ENCODE peak calls at places on chromosomes 13 and 19, in ten cellular contexts. One of them, this sample, is unnamed.

GRCh38 chr19:58518261-58519086 is 1.1 kb downstream of the ZBTB45 start:
- DNase-seq in kidney: no peak
- DNase-seq in ovary: no peak
- DNase-seq in transverse colon: peak
- DNase-seq in cardiac muscle cell: no peak
- DNase-seq in neural progenitor cell: no peak
- DNase-seq in Peyer's patch: no peak
- DNase-seq in foreskin fibroblast: peak
- DNase-seq in GM23338: no peak
- DNase-seq in lower leg skin: no peak
- DNase-seq in this sample: no peak

GRCh38 chr13:113423225-113424170 is 29.8 kb downstream of the ADPRHL1 start:
- DNase-seq in kidney: no peak
- DNase-seq in GM23338: no peak
- DNase-seq in foreskin fibroblast: no peak
- DNase-seq in Peyer's patch: no peak
- DNase-seq in lower leg skin: no peak
- DNase-seq in ovary: no peak
- DNase-seq in cardiac muscle cell: no peak
- DNase-seq in transverse colon: no peak
- DNase-seq in neural progenitor cell: no peak
- DNase-seq in this sample: no peak

GRCh38 chr19:48053856-48054255 is 10.0 kb upstream of the CABP5 start:
- DNase-seq in lower leg skin: no peak
- DNase-seq in kidney: no peak
- DNase-seq in foreskin fibroblast: peak
- DNase-seq in Peyer's patch: no peak
- DNase-seq in cardiac muscle cell: no peak
- DNase-seq in neural progenitor cell: no peak
- DNase-seq in GM23338: no peak
- DNase-seq in ovary: no peak
- DNase-seq in transverse colon: no peak
- DNase-seq in this sample: no peak

GRCh38 chr19:15977690-15978089 is 28.9 kb downstream of the OR10H4 start:
- DNase-seq in foreskin fibroblast: no peak
- DNase-seq in kidney: no peak
- DNase-seq in Peyer's patch: no peak
- DNase-seq in ovary: no peak
- DNase-seq in neural progenitor cell: no peak
- DNase-seq in cardiac muscle cell: no peak
- DNase-seq in transverse colon: no peak
- DNase-seq in GM23338: no peak
- DNase-seq in lower leg skin: no peak
- DNase-seq in this sample: peak

GRCh38 chr19:2282062-2282861 is at the start of gene PEAK3:
- DNase-seq in GM23338: peak
- DNase-seq in ovary: peak
- DNase-seq in Peyer's patch: peak
- DNase-seq in transverse colon: peak
- DNase-seq in kidney: peak
- DNase-seq in lower leg skin: peak
- DNase-seq in cardiac muscle cell: peak
- DNase-seq in neural progenitor cell: peak
- DNase-seq in foreskin fibroblast: peak
- DNase-seq in this sample: peak

GRCh38 chr13:113616991-113617749 is 32.6 kb downstream of the TFDP1 start:
- DNase-seq in transverse colon: no peak
- DNase-seq in Peyer's patch: no peak
- DNase-seq in foreskin fibroblast: peak
- DNase-seq in GM23338: peak
- DNase-seq in kidney: peak
- DNase-seq in lower leg skin: no peak
- DNase-seq in neural progenitor cell: peak
- DNase-seq in ovary: no peak
- DNase-seq in cardiac muscle cell: peak
- DNase-seq in this sample: no peak

GRCh38 chr19:10009714-10010224 is 535 bp downstream of the COL5A3 start:
- DNase-seq in transverse colon: no peak
- DNase-seq in cardiac muscle cell: no peak
- DNase-seq in ovary: no peak
- DNase-seq in kidney: no peak
- DNase-seq in foreskin fibroblast: peak
- DNase-seq in neural progenitor cell: no peak
- DNase-seq in GM23338: no peak
- DNase-seq in lower leg skin: no peak
- DNase-seq in Peyer's patch: no peak
- DNase-seq in this sample: no peak

GRCh38 chr19:44575116-44575700 is 38.2 kb upstream of the IGSF23 start:
- DNase-seq in foreskin fibroblast: no peak
- DNase-seq in ovary: no peak
- DNase-seq in GM23338: no peak
- DNase-seq in neural progenitor cell: no peak
- DNase-seq in lower leg skin: no peak
- DNase-seq in Peyer's patch: no peak
- DNase-seq in transverse colon: no peak
- DNase-seq in cardiac muscle cell: no peak
- DNase-seq in kidney: no peak
- DNase-seq in this sample: peak

GRCh38 chr19:43634516-43634876 is 5.2 kb downstream of the CADM4 start:
- DNase-seq in cardiac muscle cell: no peak
- DNase-seq in GM23338: peak
- DNase-seq in foreskin fibroblast: no peak
- DNase-seq in transverse colon: no peak
- DNase-seq in ovary: no peak
- DNase-seq in lower leg skin: no peak
- DNase-seq in Peyer's patch: no peak
- DNase-seq in neural progenitor cell: peak
- DNase-seq in kidney: no peak
- DNase-seq in this sample: no peak

GRCh38 chr13:28320884-28321574 is 173.9 kb downstream of the FLT1 start:
- DNase-seq in ovary: no peak
- DNase-seq in neural progenitor cell: no peak
- DNase-seq in lower leg skin: no peak
- DNase-seq in Peyer's patch: no peak
- DNase-seq in GM23338: no peak
- DNase-seq in foreskin fibroblast: no peak
- DNase-seq in kidney: no peak
- DNase-seq in transverse colon: no peak
- DNase-seq in cardiac muscle cell: no peak
- DNase-seq in this sample: no peak

GRCh38 chr13:113452942-113453901 is at the start of gene ADPRHL1:
- DNase-seq in GM23338: no peak
- DNase-seq in ovary: no peak
- DNase-seq in neural progenitor cell: no peak
- DNase-seq in kidney: peak
- DNase-seq in foreskin fibroblast: peak
- DNase-seq in transverse colon: no peak
- DNase-seq in lower leg skin: peak
- DNase-seq in Peyer's patch: no peak
- DNase-seq in cardiac muscle cell: peak
- DNase-seq in this sample: peak

GRCh38 chr19:53942001-53942786 is 20.5 kb upstream of the CACNG8 start:
- DNase-seq in transverse colon: no peak
- DNase-seq in foreskin fibroblast: peak
- DNase-seq in cardiac muscle cell: peak
- DNase-seq in kidney: no peak
- DNase-seq in GM23338: peak
- DNase-seq in lower leg skin: no peak
- DNase-seq in neural progenitor cell: peak
- DNase-seq in ovary: no peak
- DNase-seq in Peyer's patch: no peak
- DNase-seq in this sample: no peak
- TF ChIP-seq CTCF in transverse colon: no peak
- TF ChIP-seq CTCF in foreskin fibroblast: no peak
- TF ChIP-seq CTCF in cardiac muscle cell: no peak
- TF ChIP-seq CTCF in kidney: no peak
- TF ChIP-seq CTCF in GM23338: peak
- TF ChIP-seq CTCF in lower leg skin: no peak
- TF ChIP-seq CTCF in neural progenitor cell: peak
- TF ChIP-seq CTCF in ovary: no peak
- TF ChIP-seq CTCF in Peyer's patch: no peak
- TF ChIP-seq CTCF in this sample: no peak

DNA sequence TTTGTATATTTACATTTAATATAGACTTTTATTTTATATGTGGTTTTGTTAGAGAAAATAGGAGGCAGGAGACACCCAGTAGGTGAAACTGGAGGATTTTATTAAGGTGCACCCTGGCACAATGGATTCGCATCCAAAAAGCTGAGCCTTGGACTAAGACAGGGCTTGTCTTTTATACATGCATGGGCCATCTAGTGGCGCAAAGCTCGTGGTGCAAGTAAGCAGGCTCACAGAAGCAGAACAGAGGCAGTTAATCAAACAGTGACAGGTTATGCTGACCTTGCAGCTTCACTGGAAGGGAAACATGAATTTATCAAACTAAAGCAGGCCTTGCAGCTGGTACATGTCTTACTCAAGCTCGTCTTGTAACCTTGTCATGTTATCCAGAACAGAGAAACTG is 58.8 kb upstream of the ZNF681 start:
- DNase-seq in foreskin fibroblast: peak
- DNase-seq in transverse colon: peak
- DNase-seq in kidney: no peak
- DNase-seq in lower leg skin: no peak
- DNase-seq in Peyer's patch: peak
- DNase-seq in cardiac muscle cell: peak
- DNase-seq in GM23338: peak
- DNase-seq in neural progenitor cell: peak
- DNase-seq in ovary: no peak
- DNase-seq in this sample: no peak
- TF ChIP-seq CTCF in foreskin fibroblast: peak
- TF ChIP-seq CTCF in transverse colon: peak
- TF ChIP-seq CTCF in kidney: peak
- TF ChIP-seq CTCF in lower leg skin: no peak
- TF ChIP-seq CTCF in Peyer's patch: peak
- TF ChIP-seq CTCF in cardiac muscle cell: peak
- TF ChIP-seq CTCF in GM23338: peak
- TF ChIP-seq CTCF in neural progenitor cell: peak
- TF ChIP-seq CTCF in ovary: no peak
- TF ChIP-seq CTCF in this sample: no peak

DNA sequence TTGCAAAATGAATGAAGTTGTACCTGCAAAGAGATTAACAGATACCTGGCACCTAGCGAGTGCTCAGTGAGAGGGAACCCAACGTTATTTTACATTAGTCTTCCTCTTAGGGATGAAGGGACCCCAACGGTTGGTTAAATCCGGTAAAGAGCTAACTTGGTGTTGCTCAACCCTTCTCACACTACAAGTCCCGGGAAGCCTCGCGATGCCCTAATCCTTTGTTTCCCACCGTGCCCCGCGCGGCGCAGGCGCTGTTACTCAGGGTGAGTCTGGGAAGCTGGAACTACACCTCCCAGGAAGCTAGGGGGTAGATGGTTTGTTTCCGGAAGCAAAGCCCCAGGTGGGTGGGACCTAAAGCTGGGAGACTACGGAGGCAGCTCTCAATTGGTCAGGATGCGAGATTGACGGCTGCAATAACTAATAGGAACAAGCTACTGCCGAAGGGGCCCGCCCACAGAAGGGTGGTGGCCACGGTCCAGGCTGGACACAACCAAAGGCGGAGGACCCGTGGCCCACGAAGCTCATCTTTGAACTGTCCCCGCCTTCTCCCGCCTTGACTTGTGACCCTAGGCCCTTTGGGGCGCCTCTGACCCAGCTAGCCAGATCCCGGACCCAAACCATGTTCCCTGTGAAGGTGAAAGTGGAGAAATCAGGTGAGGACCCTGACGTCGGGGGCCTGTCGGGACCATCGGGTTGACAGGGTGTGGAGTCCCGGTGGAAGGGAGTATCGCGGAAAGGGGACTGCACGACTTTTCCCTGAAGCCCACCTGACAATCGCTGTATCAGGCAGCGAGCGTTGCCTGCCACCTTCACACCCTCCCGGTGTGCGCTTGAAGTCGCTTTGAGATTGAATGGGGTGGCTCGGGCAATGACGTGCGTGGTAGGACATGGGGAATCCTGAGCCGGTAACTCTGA is at the start of gene LIN37:
- DNase-seq in foreskin fibroblast: peak
- DNase-seq in cardiac muscle cell: peak
- DNase-seq in kidney: peak
- DNase-seq in transverse colon: peak
- DNase-seq in neural progenitor cell: peak
- DNase-seq in GM23338: peak
- DNase-seq in ovary: peak
- DNase-seq in lower leg skin: peak
- DNase-seq in Peyer's patch: peak
- DNase-seq in this sample: peak
- TF ChIP-seq CTCF in foreskin fibroblast: no peak
- TF ChIP-seq CTCF in cardiac muscle cell: no peak
- TF ChIP-seq CTCF in kidney: peak
- TF ChIP-seq CTCF in transverse colon: peak
- TF ChIP-seq CTCF in neural progenitor cell: no peak
- TF ChIP-seq CTCF in GM23338: no peak
- TF ChIP-seq CTCF in ovary: peak
- TF ChIP-seq CTCF in lower leg skin: no peak
- TF ChIP-seq CTCF in Peyer's patch: no peak
- TF ChIP-seq CTCF in this sample: no peak

GRCh38 chr19:46574533-46574932 is 26.6 kb upstream of the CALM3 start:
- DNase-seq in kidney: no peak
- DNase-seq in lower leg skin: no peak
- DNase-seq in cardiac muscle cell: no peak
- DNase-seq in ovary: no peak
- DNase-seq in foreskin fibroblast: peak
- DNase-seq in Peyer's patch: no peak
- DNase-seq in transverse colon: no peak
- DNase-seq in neural progenitor cell: peak
- DNase-seq in GM23338: no peak
- DNase-seq in this sample: no peak

GRCh38 chr19:46573679-46574522 is 27.2 kb upstream of the CALM3 start:
- DNase-seq in lower leg skin: no peak
- DNase-seq in ovary: no peak
- DNase-seq in cardiac muscle cell: no peak
- DNase-seq in transverse colon: no peak
- DNase-seq in GM23338: no peak
- DNase-seq in Peyer's patch: no peak
- DNase-seq in neural progenitor cell: no peak
- DNase-seq in foreskin fibroblast: no peak
- DNase-seq in kidney: no peak
- DNase-seq in this sample: no peak

DNA sequence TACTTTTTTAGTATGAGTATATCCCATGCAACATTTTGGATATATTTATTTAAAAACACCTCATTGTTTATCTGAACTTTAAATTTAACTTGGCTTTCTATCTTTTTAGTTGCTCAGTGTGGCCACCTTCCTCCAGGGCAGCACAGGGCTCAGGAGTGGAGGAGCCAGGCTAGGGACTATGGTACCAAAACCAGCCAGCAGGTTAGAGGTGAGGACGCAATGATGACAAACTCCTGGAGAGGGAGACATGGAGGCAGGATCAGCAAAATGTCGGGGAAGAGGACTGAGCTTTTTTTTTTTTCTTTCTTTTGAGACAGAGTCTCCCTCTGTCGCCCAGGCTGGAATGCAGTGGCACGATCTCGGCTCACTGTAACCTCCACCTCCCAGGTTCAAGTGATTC is 29.6 kb upstream of the CALM3 start:
- DNase-seq in kidney: no peak
- DNase-seq in lower leg skin: no peak
- DNase-seq in foreskin fibroblast: peak
- DNase-seq in Peyer's patch: no peak
- DNase-seq in GM23338: peak
- DNase-seq in neural progenitor cell: peak
- DNase-seq in ovary: no peak
- DNase-seq in transverse colon: no peak
- DNase-seq in cardiac muscle cell: peak
- DNase-seq in this sample: peak
- TF ChIP-seq CTCF in kidney: no peak
- TF ChIP-seq CTCF in lower leg skin: no peak
- TF ChIP-seq CTCF in foreskin fibroblast: peak
- TF ChIP-seq CTCF in Peyer's patch: no peak
- TF ChIP-seq CTCF in GM23338: peak
- TF ChIP-seq CTCF in neural progenitor cell: peak
- TF ChIP-seq CTCF in ovary: no peak
- TF ChIP-seq CTCF in transverse colon: no peak
- TF ChIP-seq CTCF in cardiac muscle cell: no peak
- TF ChIP-seq CTCF in this sample: no peak

GRCh38 chr13:86870388-86870966 is 800.7 kb upstream of the SLITRK5 start:
- DNase-seq in lower leg skin: no peak
- DNase-seq in cardiac muscle cell: peak
- DNase-seq in GM23338: peak
- DNase-seq in foreskin fibroblast: peak
- DNase-seq in kidney: no peak
- DNase-seq in neural progenitor cell: peak
- DNase-seq in Peyer's patch: no peak
- DNase-seq in transverse colon: no peak
- DNase-seq in ovary: no peak
- DNase-seq in this sample: no peak
- TF ChIP-seq CTCF in lower leg skin: no peak
- TF ChIP-seq CTCF in cardiac muscle cell: peak
- TF ChIP-seq CTCF in GM23338: peak
- TF ChIP-seq CTCF in foreskin fibroblast: peak
- TF ChIP-seq CTCF in kidney: peak
- TF ChIP-seq CTCF in neural progenitor cell: peak
- TF ChIP-seq CTCF in Peyer's patch: peak
- TF ChIP-seq CTCF in transverse colon: peak
- TF ChIP-seq CTCF in ovary: no peak
- TF ChIP-seq CTCF in this sample: peak

This sample was measured in osteocyte.